ENCODE peak calls at places on chromosomes 7 and 10, in seven cellular contexts. C is globus pallidus, H is substantia nigra, L is HT-29, X is A172, G is Calu3, O is amniotic stem cell. V is an unnamed sample.

GRCh38 chr7:30470783-30471182 is 7.8 kb downstream of the NOD1 start:
- DNase-seq in C (no peak), H (no peak), L (no peak), X (peak), G (no peak), O (peak), V (no peak)

GRCh38 chr10:132192076-132192975 is 5.6 kb downstream of the DPYSL4 start:
- DNase-seq in C (no peak), H (no peak), L (no peak), X (no peak), G (no peak), O (no peak), V (no peak)

GRCh38 chr10:10149899-10150298 is 867.8 kb upstream of the CELF2 start:
- DNase-seq in C (no peak), H (no peak), L (no peak), X (no peak), G (no peak), O (no peak), V (no peak)

GRCh38 chr7:103795112-103795511 is 194.3 kb downstream of the RELN start:
- DNase-seq in C (no peak), H (no peak), L (no peak), X (no peak), G (no peak), O (no peak), V (no peak)

GRCh38 chr7:2038876-2039728 is 193.6 kb downstream of the MAD1L1 start:
- DNase-seq in C (no peak), H (no peak), L (no peak), X (no peak), G (no peak), O (no peak), V (no peak)

GRCh38 chr7:127776776-127777390 is 124.9 kb downstream of the SND1 start:
- DNase-seq in C (no peak), H (no peak), L (peak), X (peak), G (no peak), O (no peak), V (no peak)

GRCh38 chr7:29044529-29044928 is 86.4 kb upstream of the TRIL start:
- DNase-seq in C (no peak), H (no peak), L (no peak), X (no peak), G (no peak), O (peak), V (no peak)

GRCh38 chr10:99484626-99485581 is 47.8 kb upstream of the NKX2-3 start:
- DNase-seq in C (no peak), H (no peak), L (peak), X (no peak), G (no peak), O (no peak), V (no peak)

GRCh38 chr10:47107226-47107625 is 192.8 kb upstream of the GDF10 start:
- DNase-seq in C (no peak), H (no peak), L (no peak), X (no peak), G (no peak), O (no peak), V (no peak)

GRCh38 chr7:37782166-37782565 is 66.2 kb upstream of the NME8 start:
- DNase-seq in C (no peak), H (no peak), L (no peak), X (no peak), G (no peak), O (no peak), V (no peak)

GRCh38 chr10:6580279-6581029 is 378 bp upstream of the PRKCQ start:
- DNase-seq in C (peak), H (no peak), L (peak), X (peak), G (peak), O (peak), V (peak)

GRCh38 chr7:4764402-4765007 is 10.9 kb upstream of the AP5Z1 start:
- DNase-seq in C (no peak), H (no peak), L (no peak), X (no peak), G (no peak), O (no peak), V (no peak)

GRCh38 chr10:11638055-11638698 is 26.7 kb upstream of the USP6NL start:
- DNase-seq in C (no peak), H (no peak), L (no peak), X (no peak), G (no peak), O (no peak), V (no peak)

GRCh38 chr7:47227762-47228177 is 354.1 kb downstream of the TNS3 start:
- DNase-seq in C (no peak), H (no peak), L (no peak), X (peak), G (no peak), O (peak), V (no peak)

V was measured in tibial nerve.